ENCODE peak calls at places on chromosome 21, in ten cellular contexts. M, J, P, H, B, O, G, T, A and K are unnamed samples.

GRCh38 chr21:45460611-45461368 is 55.8 kb downstream of the COL18A1 start:
- DNase-seq in M (no peak), J (no peak), P (peak; percentile 24), H (no peak), B (no peak), O (no peak), G (no peak), T (no peak), A (no peak), K (no peak)

GRCh38 chr21:37700641-37701202 is 215.5 kb downstream of the KCNJ6 start:
- DNase-seq in M (no peak), J (no peak), P (peak; percentile 36), H (peak; percentile 38), B (peak; percentile 58), O (peak; percentile 37), G (no peak), T (no peak), A (no peak), K (no peak)

GRCh38 chr21:36419241-36419640 is 34.0 kb downstream of the CHAF1B start:
- DNase-seq in M (no peak), J (no peak), P (no peak), H (no peak), B (no peak), O (no peak), G (no peak), T (no peak), A (no peak), K (no peak)

GRCh38 chr21:37547615-37547975 is 181.0 kb downstream of the DYRK1A start:
- DNase-seq in M (no peak), J (no peak), P (no peak), H (no peak), B (no peak), O (no peak), G (no peak), T (no peak), A (no peak), K (no peak)

GRCh38 chr21:44958471-44959191 is 18.8 kb downstream of the SLX9 start:
- DNase-seq in M (no peak), J (no peak), P (peak; percentile 54), H (no peak), B (no peak), O (peak; percentile 8), G (no peak), T (peak; percentile 57), A (no peak), K (no peak)

GRCh38 chr21:33402011-33402979 is 918 bp upstream of the IFNGR2 start:
- DNase-seq in M (no peak), J (no peak), P (no peak), H (peak; percentile 16), B (peak; percentile 21), O (peak; percentile 51), G (no peak), T (peak; percentile 83), A (peak; percentile 31), K (no peak)

GRCh38 chr21:44354001-44354405 is 582 bp downstream of the TRPM2 start:
- DNase-seq in M (no peak), J (no peak), P (no peak), H (no peak), B (no peak), O (no peak), G (no peak), T (no peak), A (no peak), K (no peak)

GRCh38 chr21:41819856-41820281 is 53.0 kb upstream of the RIPK4 start:
- DNase-seq in M (no peak), J (no peak), P (no peak), H (no peak), B (no peak), O (no peak), G (no peak), T (no peak), A (no peak), K (no peak)

GRCh38 chr21:45020629-45021427 is 53.6 kb upstream of the ADARB1 start:
- DNase-seq in M (no peak), J (no peak), P (no peak), H (no peak), B (no peak), O (peak; percentile 3), G (no peak), T (no peak), A (no peak), K (no peak)

GRCh38 chr21:38097789-38098188 is 159.0 kb upstream of the KCNJ15 start:
- DNase-seq in M (no peak), J (no peak), P (no peak), H (no peak), B (no peak), O (no peak), G (no peak), T (no peak), A (no peak), K (no peak)